ENCODE peak calls at places on chromosomes 13 and 19, in four cellular contexts. O is gastrocnemius medialis, I is WTC11, Z is thoracic aorta. H is an unnamed sample.

GRCh38 chr19:18601875-18602274 is 4.7 kb downstream of the CRLF1 start:
- DNase-seq in O (no peak), Z (no peak), I (no peak), H (no peak)

GRCh38 chr13:26679411-26679810 is 81.2 kb downstream of the GPR12 start:
- DNase-seq in O (no peak), I (no peak), Z (no peak), H (no peak)

GRCh38 chr19:38317104-38317612 is 1.4 kb upstream of the YIF1B start:
- DNase-seq in O (no peak), Z (no peak), I (no peak), H (no peak)

GRCh38 chr19:48752511-48753365 is at the start of gene FUT1:
- DNase-seq in O (no peak), Z (no peak), I (peak; percentile 96), H (no peak)

GRCh38 chr13:104571161-104571889 is 1505.1 kb upstream of the SLC10A2 start:
- DNase-seq in Z (peak; percentile 57), I (peak; percentile 64), O (peak; percentile 34), H (no peak)

GRCh38 chr13:57629391-57629804 is 2.1 kb upstream of the PCDH17 start:
- DNase-seq in O (no peak), Z (no peak), I (no peak), H (no peak)

GRCh38 chr13:26961890-26962615 is 201.5 kb upstream of the GPR12 start:
- DNase-seq in Z (no peak), I (no peak), O (no peak), H (no peak)

GRCh38 chr19:41997851-41998229 is 3.8 kb upstream of the ATP1A3 start:
- DNase-seq in I (peak; percentile 41), O (no peak), Z (no peak), H (no peak)

GRCh38 chr13:111384441-111385181 is 64.2 kb downstream of the TEX29 start:
- DNase-seq in I (no peak), O (no peak), Z (no peak), H (no peak)

GRCh38 chr19:46491975-46492682 is 3.5 kb downstream of the PNMA8B start:
- DNase-seq in O (no peak), I (no peak), Z (no peak), H (no peak)

GRCh38 chr13:110361365-110361911 is 54.4 kb downstream of the COL4A2 start:
- DNase-seq in O (no peak), I (no peak), Z (peak; percentile 35), H (no peak)

GRCh38 chr13:60441761-60442160 is 44.7 kb downstream of the TDRD3 start:
- DNase-seq in O (no peak), I (no peak), Z (no peak), H (no peak)

GRCh38 chr13:113903361-113903760 is 39.5 kb upstream of the GAS6 start:
- DNase-seq in Z (peak; percentile 41), I (no peak), O (no peak), H (no peak)

GRCh38 chr13:74080762-74081161 is 53.4 kb downstream of the KLF12 start:
- DNase-seq in O (no peak), I (no peak), Z (no peak), H (no peak)

GRCh38 chr13:97849305-97849704 is 104.2 kb upstream of the IPO5 start:
- DNase-seq in Z (no peak), O (no peak), I (no peak), H (no peak)

GRCh38 chr13:107360010-107360409 is 792.1 kb upstream of the ARGLU1 start:
- DNase-seq in I (no peak), Z (no peak), O (no peak), H (no peak)

GRCh38 chr19:44755219-44755618 is 6.7 kb downstream of the BCL3 start:
- DNase-seq in O (no peak), Z (no peak), I (no peak), H (no peak)

GRCh38 chr13:100753391-100753790 is 78.8 kb upstream of the TMTC4 start:
- DNase-seq in I (no peak), O (no peak), Z (no peak), H (no peak)

GRCh38 chr13:30791354-30791921 is 56.1 kb downstream of the ALOX5AP start:
- DNase-seq in Z (no peak), O (no peak), I (no peak), H (no peak)

GRCh38 chr13:75760182-75760981 is 124.3 kb downstream of the LMO7 start:
- DNase-seq in O (peak; percentile 66), I (no peak), Z (no peak), H (no peak)

GRCh38 chr13:40394304-40394983 is 272.0 kb downstream of the FOXO1 start:
- DNase-seq in I (no peak), Z (no peak), O (no peak), H (no peak)

GRCh38 chr13:32624441-32624840 is 38.2 kb downstream of the PDS5B start:
- DNase-seq in O (no peak), I (no peak), Z (no peak), H (no peak)

GRCh38 chr13:33787051-33787591 is 30.8 kb upstream of the RFC3 start:
- DNase-seq in O (no peak), Z (no peak), I (no peak), H (no peak)

GRCh38 chr13:110644892-110645521 is 29.7 kb downstream of the NAXD start:
- DNase-seq in Z (no peak), I (peak; percentile 89), O (peak; percentile 31), H (peak; percentile 42)

GRCh38 chr19:15180451-15181390 is 20.1 kb downstream of the NOTCH3 start:
- DNase-seq in I (peak; percentile 81), Z (no peak), O (no peak), H (no peak)

GRCh38 chr13:99231726-99232125 is 26.5 kb downstream of the GPR18 start:
- DNase-seq in O (no peak), I (no peak), Z (no peak), H (no peak)

GRCh38 chr13:50916701-50917184 is 7.2 kb downstream of the RNASEH2B start:
- DNase-seq in I (no peak), Z (no peak), O (peak; percentile 11), H (peak; percentile 19)

GRCh38 chr19:16969127-16969526 is 57.5 kb downstream of the CPAMD8 start:
- DNase-seq in I (no peak), Z (no peak), O (no peak), H (no peak)
- TF ChIP-seq CTCF in I (no peak), Z (no peak), O (no peak), H (no peak)

GRCh38 chr13:106159295-106160195 is 375.9 kb downstream of the EFNB2 start:
- DNase-seq in I (no peak), O (no peak), Z (no peak), H (no peak)
- TF ChIP-seq CTCF in I (no peak), O (no peak), Z (no peak), H (no peak)

GRCh38 chr13:88887045-88887662 is 1216.0 kb downstream of the SLITRK5 start:
- DNase-seq in I (peak; percentile 27), Z (no peak), O (no peak), H (no peak)
- TF ChIP-seq CTCF in I (no peak), Z (no peak), O (no peak), H (no peak)

GRCh38 chr13:94660695-94661324 is 51.5 kb downstream of the SOX21 start:
- DNase-seq in I (no peak), O (no peak), Z (no peak), H (no peak)
- TF ChIP-seq CTCF in I (peak; percentile 22), O (no peak), Z (no peak), H (no peak)

DNA sequence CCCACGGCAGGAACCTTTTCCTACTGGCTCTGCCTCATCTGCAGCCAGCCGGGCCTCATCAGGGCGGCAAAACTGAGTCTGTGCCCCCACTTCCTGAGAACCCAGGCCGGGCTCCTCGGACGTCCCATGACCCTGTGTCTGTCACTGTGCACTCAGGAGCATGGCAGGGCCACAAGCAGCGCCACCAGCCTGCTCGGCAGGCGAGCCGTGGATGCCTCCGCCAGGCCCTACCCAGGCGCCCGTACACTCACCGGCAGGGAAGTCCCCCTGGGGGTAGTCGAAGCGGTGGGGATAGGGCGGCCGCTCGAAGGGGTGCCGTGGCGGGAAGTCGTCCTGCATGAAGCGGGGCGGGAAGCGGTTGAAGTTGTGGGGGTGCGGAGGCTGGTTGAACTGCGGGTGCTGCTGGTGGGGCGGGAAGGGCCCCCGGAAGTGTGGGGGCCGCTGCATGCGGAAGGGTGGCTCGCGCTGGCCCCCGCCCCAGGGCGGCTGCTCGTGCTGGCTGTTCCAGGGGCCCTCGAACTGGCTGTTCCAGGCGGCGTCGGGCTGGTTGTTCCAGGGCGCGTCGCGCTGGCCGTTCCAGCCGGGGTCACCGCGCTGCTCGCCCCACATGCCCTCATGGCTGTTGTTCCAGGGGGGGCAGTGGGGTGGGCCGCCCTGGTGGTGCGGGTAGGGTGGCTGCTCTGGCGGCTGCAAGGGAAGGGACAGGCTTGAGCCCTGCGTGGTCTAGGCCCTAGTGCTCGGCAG is 17.1 kb downstream of the CHERP start:
- DNase-seq in I (no peak), Z (no peak), O (no peak), H (no peak)
- TF ChIP-seq CTCF in I (no peak), Z (no peak), O (no peak), H (no peak)

GRCh38 chr13:44874886-44875630 is 114.2 kb downstream of the NUFIP1 start:
- DNase-seq in O (no peak), I (no peak), Z (no peak), H (no peak)

GRCh38 chr13:44884076-44884729 is 105.1 kb downstream of the NUFIP1 start:
- DNase-seq in O (no peak), I (no peak), Z (no peak), H (no peak)

GRCh38 chr13:44874176-44874575 is 115.1 kb downstream of the NUFIP1 start:
- DNase-seq in I (no peak), Z (no peak), O (no peak), H (no peak)

GRCh38 chr13:44876782-44877324 is 112.4 kb downstream of the NUFIP1 start:
- DNase-seq in I (peak; percentile 90), O (no peak), Z (no peak), H (no peak)

GRCh38 chr13:44879452-44880058 is 109.7 kb downstream of the NUFIP1 start:
- DNase-seq in O (no peak), I (no peak), Z (no peak), H (no peak)
- TF ChIP-seq CTCF in O (peak; percentile 46), I (no peak), Z (no peak), H (no peak)

GRCh38 chr19:8111376-8111775 is 38.0 kb downstream of the FBN3 start:
- DNase-seq in O (no peak), Z (no peak), I (no peak), H (no peak)
- TF ChIP-seq CTCF in O (no peak), Z (no peak), I (no peak), H (no peak)

GRCh38 chr19:13425151-13425550 is 81.1 kb downstream of the CACNA1A start:
- DNase-seq in Z (no peak), I (no peak), O (no peak), H (no peak)
- TF ChIP-seq CTCF in Z (no peak), I (no peak), O (no peak), H (no peak)

H was measured in activated B cell treated with CpG ODN at 0.5 μM for 24 hours.